ENCODE peak calls at places on chromosomes 12 and 14, in four cellular contexts. One of them, this sample, is unnamed. For H3K36me3, the result is how much of the 10 kb centered on the place peaks cover.

GRCh38 chr14:103141117-103141796 is 18.0 kb downstream of the TNFAIP2 start:
- DNase-seq in HCT116: peak
- DNase-seq in GM23338: peak
- DNase-seq in heart right ventricle: peak
- DNase-seq in this sample: no peak

GRCh38 chr12:130796985-130797686 is 41.9 kb downstream of the STX2 start:
- DNase-seq in HCT116: no peak
- DNase-seq in GM23338: no peak
- DNase-seq in heart right ventricle: no peak
- DNase-seq in this sample: no peak

GRCh38 chr12:110913119-110914056 is 7.0 kb downstream of the MYL2 start:
- DNase-seq in HCT116: no peak
- DNase-seq in GM23338: no peak
- DNase-seq in heart right ventricle: no peak
- DNase-seq in this sample: no peak

GRCh38 chr12:1880876-1881275 is 37.6 kb downstream of the CACNA2D4 start:
- DNase-seq in HCT116: no peak
- DNase-seq in GM23338: no peak
- DNase-seq in heart right ventricle: no peak
- DNase-seq in this sample: no peak

GRCh38 chr12:6529291-6529737 is 5.0 kb upstream of the GAPDH start:
- DNase-seq in HCT116: no peak
- DNase-seq in GM23338: no peak
- DNase-seq in heart right ventricle: no peak
- DNase-seq in this sample: no peak

GRCh38 chr14:72666610-72667009 is 227.3 kb downstream of the DPF3 start:
- DNase-seq in HCT116: peak
- DNase-seq in GM23338: no peak
- DNase-seq in heart right ventricle: no peak
- DNase-seq in this sample: no peak

GRCh38 chr12:47821346-47821706 is 1.6 kb upstream of the HDAC7 start:
- DNase-seq in HCT116: no peak
- DNase-seq in GM23338: no peak
- DNase-seq in heart right ventricle: no peak
- DNase-seq in this sample: no peak

GRCh38 chr12:40192704-40193255 is 32.0 kb upstream of the LRRK2 start:
- DNase-seq in HCT116: no peak
- DNase-seq in GM23338: no peak
- DNase-seq in heart right ventricle: no peak
- DNase-seq in this sample: no peak

GRCh38 chr12:101086490-101086889 is 123.5 kb downstream of the SLC5A8 start:
- DNase-seq in HCT116: no peak
- DNase-seq in GM23338: peak
- DNase-seq in heart right ventricle: no peak
- DNase-seq in this sample: no peak

GRCh38 chr14:101010293-101010692 is 106.8 kb upstream of the RTL1 start:
- DNase-seq in HCT116: no peak
- DNase-seq in GM23338: no peak
- DNase-seq in heart right ventricle: no peak
- DNase-seq in this sample: peak

GRCh38 chr14:71551291-71551955 is 380.8 kb upstream of the RGS6 start:
- DNase-seq in HCT116: no peak
- DNase-seq in GM23338: no peak
- DNase-seq in heart right ventricle: no peak
- DNase-seq in this sample: no peak

GRCh38 chr14:104917992-104918391 is 6.7 kb upstream of the PLD4 start:
- DNase-seq in HCT116: no peak
- DNase-seq in GM23338: no peak
- DNase-seq in heart right ventricle: no peak
- DNase-seq in this sample: no peak

GRCh38 chr12:33439587-33440011 is at the start of gene SYT10:
- DNase-seq in HCT116: no peak
- DNase-seq in GM23338: peak
- DNase-seq in heart right ventricle: no peak
- DNase-seq in this sample: peak

GRCh38 chr14:96901227-96901626 is 104.0 kb downstream of the VRK1 start:
- DNase-seq in HCT116: no peak
- DNase-seq in GM23338: no peak
- DNase-seq in heart right ventricle: no peak
- DNase-seq in this sample: no peak
- H3K27ac ChIP-seq in HCT116: no peak
- H3K27ac ChIP-seq in GM23338: peak
- H3K27ac ChIP-seq in heart right ventricle: no peak
- H3K27ac ChIP-seq in this sample: no peak

DNA sequence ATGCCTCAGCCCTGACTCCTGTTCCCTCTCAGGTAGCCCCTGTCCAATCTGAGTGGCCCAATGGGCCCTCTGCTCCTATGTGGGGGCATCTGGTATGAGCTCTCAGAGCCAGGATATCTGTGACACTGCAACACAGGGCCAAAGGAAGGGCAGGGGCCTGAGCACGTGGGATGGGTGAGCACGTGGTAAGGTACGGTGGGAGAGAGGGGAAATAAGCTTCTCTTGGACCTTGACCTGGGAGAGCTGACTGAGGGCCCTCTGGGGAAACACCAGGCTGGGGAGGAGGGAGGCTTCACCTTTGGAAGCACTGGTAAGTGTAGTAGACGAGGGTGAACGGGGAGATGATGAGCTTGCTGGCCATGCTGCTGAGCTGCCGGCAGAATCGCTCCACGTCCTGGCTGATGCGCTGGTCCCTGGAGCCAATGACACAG is 6.7 kb downstream of the ABCD4 start:
- DNase-seq in HCT116: no peak
- DNase-seq in GM23338: no peak
- DNase-seq in heart right ventricle: no peak
- DNase-seq in this sample: no peak
- H3K36me3 ChIP-seq in HCT116: under half
- H3K36me3 ChIP-seq in GM23338: under half
- H3K36me3 ChIP-seq in heart right ventricle: under half
- H3K36me3 ChIP-seq in this sample: half or more

GRCh38 chr12:42564540-42564939 is 25.0 kb downstream of the PRICKLE1 start:
- DNase-seq in HCT116: no peak
- DNase-seq in GM23338: no peak
- DNase-seq in heart right ventricle: no peak
- DNase-seq in this sample: no peak
- H3K4me3 ChIP-seq in HCT116: no peak
- H3K4me3 ChIP-seq in GM23338: no peak
- H3K4me3 ChIP-seq in heart right ventricle: no peak
- H3K4me3 ChIP-seq in this sample: no peak

GRCh38 chr14:30943694-30944093 is 69.3 kb downstream of the COCH start:
- DNase-seq in HCT116: no peak
- DNase-seq in GM23338: no peak
- DNase-seq in heart right ventricle: no peak
- DNase-seq in this sample: no peak

GRCh38 chr14:30949651-30950050 is 75.3 kb downstream of the COCH start:
- DNase-seq in HCT116: no peak
- DNase-seq in GM23338: no peak
- DNase-seq in heart right ventricle: no peak
- DNase-seq in this sample: no peak
- H3K27ac ChIP-seq in HCT116: no peak
- H3K27ac ChIP-seq in GM23338: no peak
- H3K27ac ChIP-seq in heart right ventricle: no peak
- H3K27ac ChIP-seq in this sample: no peak

GRCh38 chr12:115983226-115983798 is 294.2 kb downstream of the MED13L start:
- DNase-seq in HCT116: no peak
- DNase-seq in GM23338: peak
- DNase-seq in heart right ventricle: no peak
- DNase-seq in this sample: no peak

GRCh38 chr12:115979851-115980250 is 297.6 kb downstream of the MED13L start:
- DNase-seq in HCT116: no peak
- DNase-seq in GM23338: peak
- DNase-seq in heart right ventricle: no peak
- DNase-seq in this sample: no peak

GRCh38 chr12:115975411-115975810 is 302.1 kb downstream of the MED13L start:
- DNase-seq in HCT116: no peak
- DNase-seq in GM23338: no peak
- DNase-seq in heart right ventricle: no peak
- DNase-seq in this sample: no peak

GRCh38 chr12:115980339-115980738 is 297.2 kb downstream of the MED13L start:
- DNase-seq in HCT116: no peak
- DNase-seq in GM23338: no peak
- DNase-seq in heart right ventricle: no peak
- DNase-seq in this sample: no peak

GRCh38 chr12:115979351-115979750 is 298.1 kb downstream of the MED13L start:
- DNase-seq in HCT116: no peak
- DNase-seq in GM23338: no peak
- DNase-seq in heart right ventricle: no peak
- DNase-seq in this sample: no peak
- H3K36me3 ChIP-seq in HCT116: under half
- H3K36me3 ChIP-seq in GM23338: under half
- H3K36me3 ChIP-seq in heart right ventricle: under half
- H3K36me3 ChIP-seq in this sample: half or more

GRCh38 chr12:105907982-105908381 is 230.8 kb downstream of the NUAK1 start:
- DNase-seq in HCT116: no peak
- DNase-seq in GM23338: no peak
- DNase-seq in heart right ventricle: no peak
- DNase-seq in this sample: no peak
- H3K4me3 ChIP-seq in HCT116: no peak
- H3K4me3 ChIP-seq in GM23338: no peak
- H3K4me3 ChIP-seq in heart right ventricle: no peak
- H3K4me3 ChIP-seq in this sample: no peak

GRCh38 chr12:113080692-113081091 is 24.2 kb downstream of the DTX1 start:
- DNase-seq in HCT116: no peak
- DNase-seq in GM23338: no peak
- DNase-seq in heart right ventricle: no peak
- DNase-seq in this sample: no peak
- H3K27ac ChIP-seq in HCT116: no peak
- H3K27ac ChIP-seq in GM23338: no peak
- H3K27ac ChIP-seq in heart right ventricle: no peak
- H3K27ac ChIP-seq in this sample: no peak

GRCh38 chr14:29810064-29810463 is 117.6 kb downstream of the PRKD1 start:
- DNase-seq in HCT116: no peak
- DNase-seq in GM23338: no peak
- DNase-seq in heart right ventricle: no peak
- DNase-seq in this sample: no peak
- H3K36me3 ChIP-seq in HCT116: under half
- H3K36me3 ChIP-seq in GM23338: under half
- H3K36me3 ChIP-seq in heart right ventricle: under half
- H3K36me3 ChIP-seq in this sample: under half